ENCODE peak calls at places on chromosomes 2 and 18, in five cellular contexts. U is fibroblast of lung, Y is substantia nigra, Z is tibial nerve, V is A549. M is an unnamed sample.
A peak's percentile ranks its signal among the peaks of the same experiment; 100 is the strongest.

GRCh38 chr18:13019301-13019700 is 28.1 kb downstream of the CEP192 start:
- DNase-seq in V (no peak), U (no peak), Y (no peak), Z (no peak), M (no peak)

GRCh38 chr2:71003396-71003795 is 8.7 kb upstream of the TEX261 start:
- DNase-seq in V (no peak), Y (no peak), U (no peak), Z (no peak), M (no peak)

GRCh38 chr18:55289048-55289447 is 298.9 kb downstream of the TCF4 start:
- DNase-seq in Z (no peak), Y (no peak), V (no peak), U (no peak), M (no peak)

GRCh38 chr18:8730080-8730827 is 24.9 kb downstream of the MTCL1 start:
- DNase-seq in V (peak; percentile 53), Z (no peak), U (peak; percentile 96), Y (no peak), M (no peak)

GRCh38 chr18:41756141-41756540 is 198.9 kb upstream of the PIK3C3 start:
- DNase-seq in U (peak; percentile 1), V (no peak), Z (no peak), Y (no peak), M (no peak)

GRCh38 chr2:168120730-168121129 is 126.7 kb downstream of the STK39 start:
- DNase-seq in Z (no peak), U (peak; percentile 16), Y (no peak), V (no peak), M (no peak)

GRCh38 chr2:147450661-147451060 is 394.2 kb upstream of the ACVR2A start:
- DNase-seq in Z (no peak), Y (no peak), U (no peak), V (no peak), M (no peak)

GRCh38 chr2:240420206-240420899 is 15.1 kb upstream of the GPC1 start:
- DNase-seq in V (no peak), Z (no peak), U (no peak), Y (no peak), M (no peak)

GRCh38 chr2:133433455-133434451 is 134.5 kb downstream of the NCKAP5 start:
- DNase-seq in V (no peak), U (peak; percentile 67), Y (no peak), Z (no peak), M (no peak)

GRCh38 chr2:164485541-164485940 is 135.7 kb downstream of the GRB14 start:
- DNase-seq in Y (no peak), V (no peak), Z (no peak), U (peak; percentile 61), M (no peak)

GRCh38 chr2:10610213-10610892 is 79.4 kb downstream of the NOL10 start:
- DNase-seq in Z (no peak), U (no peak), V (no peak), Y (no peak), M (no peak)

GRCh38 chr2:173653427-173653795 is 298.7 kb downstream of the CDCA7 start:
- DNase-seq in U (no peak), Z (no peak), V (no peak), Y (no peak), M (no peak)

GRCh38 chr2:113150258-113150601 is 22.8 kb downstream of the IL1RN start:
- DNase-seq in U (no peak), V (no peak), Z (no peak), Y (no peak), M (no peak)

GRCh38 chr2:150169230-150169629 is 318.2 kb downstream of the RND3 start:
- DNase-seq in U (peak; percentile 75), Y (no peak), V (no peak), Z (no peak), M (no peak)

GRCh38 chr18:23283933-23284430 is 148.7 kb downstream of the CABLES1 start:
- DNase-seq in U (peak; percentile 79), Z (no peak), V (peak; percentile 33), Y (no peak), M (no peak)

GRCh38 chr2:185069107-185069506 is 470.8 kb downstream of the ZNF804A start:
- DNase-seq in Z (no peak), V (no peak), Y (no peak), U (no peak), M (no peak)

GRCh38 chr2:136136921-136137320 is 19.0 kb upstream of the CXCR4 start:
- DNase-seq in Z (no peak), V (no peak), U (no peak), Y (no peak), M (no peak)

GRCh38 chr18:60485207-60485606 is 112.6 kb upstream of the MC4R start:
- DNase-seq in V (no peak), U (peak; percentile 82), Y (no peak), Z (no peak), M (no peak)

GRCh38 chr2:151842830-151843668 is 14.8 kb upstream of the ARL5A start:
- DNase-seq in Y (no peak), V (no peak), Z (no peak), U (no peak), M (no peak)

GRCh38 chr2:152573168-152573567 is 144.1 kb downstream of the PRPF40A start:
- DNase-seq in Y (no peak), Z (no peak), V (peak; percentile 43), U (peak; percentile 81), M (peak; percentile 24)

GRCh38 chr2:49770919-49771318 is 616.6 kb upstream of the FSHR start:
- DNase-seq in V (no peak), Z (no peak), Y (peak; percentile 34), U (peak; percentile 9), M (no peak)

DNA sequence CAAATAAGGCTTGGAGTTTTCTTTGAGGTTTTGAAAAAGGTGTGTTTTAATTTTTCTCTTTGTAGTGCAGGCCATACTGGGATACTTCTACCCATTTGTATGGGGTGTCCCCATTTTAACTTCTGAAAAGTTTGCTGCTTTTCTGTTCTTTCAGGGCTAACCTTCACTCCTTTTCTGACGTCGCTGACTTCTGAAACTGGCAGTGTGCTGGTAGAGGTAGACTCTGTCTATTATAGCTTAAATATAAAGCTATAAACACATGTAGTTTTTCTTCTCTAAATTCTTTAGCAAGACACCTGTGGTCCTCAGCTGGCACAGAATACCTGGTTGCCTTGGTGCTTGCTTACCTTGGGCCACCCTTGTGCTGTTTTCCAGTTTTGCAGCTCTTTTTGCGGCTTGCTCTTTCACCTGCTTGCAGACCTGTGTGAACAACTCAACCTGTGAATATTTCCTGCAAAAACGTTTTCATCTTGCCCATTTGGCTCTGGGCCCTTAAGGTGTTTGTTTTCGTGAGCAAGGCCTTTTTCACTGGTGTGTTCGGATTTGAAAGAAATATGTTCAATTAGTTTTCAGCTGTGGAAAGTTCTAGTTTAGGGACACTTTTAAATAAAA is 42.2 kb downstream of the PHLPP1 start:
- DNase-seq in U (no peak), Y (no peak), Z (no peak), V (no peak), M (no peak)
- H3K27ac ChIP-seq in U (no peak overlapping the region), Y (no peak overlapping the region), Z (no peak overlapping the region), V (no peak overlapping the region), M (peak overlapping the region; percentile 5)

DNA sequence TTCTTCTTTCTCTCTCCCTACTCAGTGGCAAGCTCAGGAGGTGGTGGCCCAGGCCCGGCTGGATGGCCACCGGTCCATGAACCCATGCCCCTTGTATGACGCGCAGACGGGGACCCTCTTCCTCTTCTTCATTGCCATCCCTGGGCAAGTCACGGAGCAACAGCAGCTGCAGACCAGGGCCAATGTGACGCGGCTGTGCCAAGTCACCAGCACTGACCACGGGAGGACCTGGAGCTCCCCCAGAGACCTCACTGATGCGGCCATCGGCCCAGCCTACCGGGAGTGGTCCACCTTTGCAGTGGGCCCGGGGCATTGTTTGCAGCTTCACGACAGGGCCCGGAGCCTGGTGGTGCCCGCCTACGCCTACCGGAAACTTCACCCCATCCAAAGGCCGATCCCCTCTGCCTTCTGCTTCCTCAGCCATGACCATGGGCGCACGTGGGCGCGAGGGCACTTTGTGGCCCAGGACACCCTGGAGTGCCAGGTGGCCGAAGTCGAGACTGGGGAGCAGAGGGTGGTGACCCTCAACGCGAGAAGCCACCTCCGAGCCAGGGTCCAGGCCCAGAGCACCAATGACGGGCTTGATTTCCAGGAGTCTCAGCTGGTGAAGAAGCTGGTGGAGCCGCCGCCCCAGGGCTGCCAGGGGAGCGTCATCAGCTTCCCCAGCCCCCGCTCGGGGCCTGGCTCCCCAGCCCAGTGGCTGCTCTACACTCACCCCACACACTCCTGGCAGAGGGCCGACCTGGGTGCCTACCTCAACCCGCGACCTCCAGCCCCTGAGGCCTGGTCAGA is 1.8 kb downstream of the NEU2 start:
- DNase-seq in U (no peak), V (no peak), Z (no peak), Y (no peak), M (no peak)
- H3K27ac ChIP-seq in U (no peak overlapping the region), V (no peak overlapping the region), Z (no peak overlapping the region), Y (no peak overlapping the region), M (no peak overlapping the region)

GRCh38 chr2:68185541-68186164 is 28.0 kb downstream of the PNO1 start:
- DNase-seq in Z (no peak), V (peak; percentile 52), U (peak; percentile 27), Y (no peak), M (no peak)

GRCh38 chr2:68190991-68191731 is 33.5 kb downstream of the PNO1 start:
- DNase-seq in Y (no peak), V (peak; percentile 31), U (peak; percentile 75), Z (no peak), M (no peak)

GRCh38 chr2:68193144-68193543 is 35.5 kb downstream of the PNO1 start:
- DNase-seq in V (no peak), U (peak; percentile 32), Y (no peak), Z (no peak), M (no peak)

GRCh38 chr2:68187329-68187728 is 29.6 kb downstream of the PNO1 start:
- DNase-seq in Z (no peak), V (no peak), Y (no peak), U (no peak), M (no peak)

GRCh38 chr2:68188831-68189230 is 31.1 kb downstream of the PNO1 start:
- DNase-seq in Y (no peak), Z (no peak), U (no peak), V (no peak), M (no peak)
- H3K27ac ChIP-seq in Y (no peak overlapping the region), Z (no peak overlapping the region), U (no peak overlapping the region), V (no peak overlapping the region), M (no peak overlapping the region)

GRCh38 chr2:17328161-17328560 is 190.1 kb downstream of the RAD51AP2 start:
- DNase-seq in V (no peak), U (no peak), Z (no peak), Y (no peak), M (no peak)

GRCh38 chr2:17327649-17328048 is 190.6 kb downstream of the RAD51AP2 start:
- DNase-seq in Y (no peak), V (no peak), U (peak; percentile 15), Z (no peak), M (no peak)

GRCh38 chr2:17331636-17332035 is 186.6 kb downstream of the RAD51AP2 start:
- DNase-seq in U (no peak), Y (no peak), Z (no peak), V (no peak), M (peak; percentile 20)

DNA sequence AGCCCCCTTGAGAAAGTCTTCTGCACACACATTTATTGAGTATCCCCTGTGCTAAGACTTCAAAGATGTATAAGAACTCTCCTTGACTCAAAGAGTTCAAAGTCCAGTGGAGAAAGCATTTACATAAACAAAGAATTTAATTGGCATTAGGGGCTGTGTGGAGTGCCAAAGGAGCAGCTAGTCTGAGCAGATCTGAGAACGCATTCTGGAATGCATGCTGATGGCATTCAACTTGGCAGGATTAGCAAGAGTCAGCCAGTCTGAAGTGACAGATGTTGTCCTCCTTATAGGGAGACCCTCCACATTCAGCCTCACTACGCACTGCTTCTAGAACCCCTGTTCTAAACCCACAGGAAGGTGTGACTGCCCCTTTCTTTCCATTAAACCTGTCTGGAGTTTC is 191.5 kb downstream of the RAD51AP2 start:
- DNase-seq in Z (no peak), U (peak; percentile 54), Y (no peak), V (no peak), M (no peak)
- H3K27ac ChIP-seq in Z (no peak overlapping the region), U (no peak overlapping the region), Y (no peak overlapping the region), V (no peak overlapping the region), M (no peak overlapping the region)

M was measured in caudate nucleus.